ENCODE peak calls at places on chromosomes 11 and 22, in seven cellular contexts. K is spleen, A is heart left ventricle, E is tibial nerve, Y is stomach, Z is HCT116, O is adrenal gland. I is an unnamed sample.

GRCh38 chr11:121194731-121195596 is 93.9 kb downstream of the TECTA start:
- DNase-seq in E (no peak), K (no peak), Y (peak; percentile 39), O (peak; percentile 73), Z (peak; percentile 63), A (no peak), I (peak; percentile 24)

GRCh38 chr11:10091314-10092045 is 202.5 kb downstream of the SBF2 start:
- DNase-seq in E (no peak), K (no peak), O (no peak), Z (no peak), Y (no peak), A (no peak), I (no peak)

GRCh38 chr11:83827940-83828554 is 541.9 kb upstream of the CCDC90B start:
- DNase-seq in Y (no peak), O (no peak), E (no peak), Z (peak; percentile 18), K (no peak), A (no peak), I (no peak)

GRCh38 chr11:110091995-110092576 is 1.1 kb upstream of the ZC3H12C start:
- DNase-seq in K (no peak), Z (peak; percentile 3), Y (no peak), A (no peak), E (no peak), O (peak; percentile 38), I (peak; percentile 19)

GRCh38 chr11:17828311-17828751 is 93.8 kb downstream of the KCNC1 start:
- DNase-seq in K (no peak), A (peak; percentile 70), Z (no peak), Y (peak; percentile 29), E (no peak), O (peak; percentile 60), I (peak; percentile 61)

GRCh38 chr11:2097356-2097997 is 41.7 kb downstream of the IGF2 start:
- DNase-seq in O (peak; percentile 42), Y (peak; percentile 48), K (peak; percentile 83), Z (no peak), E (peak; percentile 67), A (peak; percentile 80), I (peak; percentile 70)

GRCh38 chr11:75921808-75922207 is 106.8 kb downstream of the UVRAG start:
- DNase-seq in Z (no peak), O (no peak), A (no peak), K (no peak), Y (no peak), E (no peak), I (no peak)

GRCh38 chr11:97364047-97364446 is 974.2 kb downstream of the JRKL start:
- DNase-seq in Y (no peak), O (no peak), E (no peak), A (no peak), Z (no peak), K (no peak), I (no peak)

GRCh38 chr11:134578807-134579708 is 167.0 kb upstream of the B3GAT1 start:
- DNase-seq in E (no peak), K (no peak), Z (peak; percentile 18), O (no peak), A (no peak), Y (no peak), I (no peak)

GRCh38 chr11:121212696-121213567 is 79.6 kb upstream of the SC5D start:
- DNase-seq in K (no peak), Z (no peak), Y (no peak), E (no peak), A (no peak), O (peak; percentile 24), I (no peak)

GRCh38 chr11:34605481-34606325 is 15.2 kb upstream of the EHF start:
- DNase-seq in Y (no peak), O (no peak), E (no peak), K (no peak), Z (no peak), A (no peak), I (no peak)

GRCh38 chr11:13344818-13345217 is 67.2 kb downstream of the BMAL1 start:
- DNase-seq in K (no peak), Y (no peak), A (no peak), Z (no peak), E (no peak), O (no peak), I (no peak)

GRCh38 chr22:37185646-37186227 is 2.3 kb downstream of the C1QTNF6 start:
- DNase-seq in K (peak; percentile 64), A (peak; percentile 16), Z (no peak), E (no peak), Y (no peak), O (no peak), I (no peak)

GRCh38 chr22:35305525-35306070 is 5.9 kb downstream of the TOM1 start:
- DNase-seq in E (no peak), O (no peak), Z (no peak), Y (no peak), A (no peak), K (peak; percentile 25), I (no peak)

GRCh38 chr11:14502039-14502438 is 2.4 kb upstream of the COPB1 start:
- DNase-seq in K (no peak), O (no peak), Y (no peak), A (no peak), E (no peak), Z (no peak), I (no peak)

GRCh38 chr11:14503023-14503422 is 3.4 kb upstream of the COPB1 start:
- DNase-seq in E (no peak), O (no peak), Y (no peak), Z (no peak), A (no peak), K (no peak), I (no peak)

GRCh38 chr11:14499178-14499559 is 442 bp downstream of the COPB1 start:
- DNase-seq in A (no peak), O (peak; percentile 60), K (peak; percentile 90), E (no peak), Z (no peak), Y (peak; percentile 42), I (peak; percentile 30)

GRCh38 chr11:14500181-14500651 is 605 bp upstream of the COPB1 start:
- DNase-seq in K (peak; percentile 82), E (peak; percentile 23), A (no peak), O (peak; percentile 53), Y (peak; percentile 58), Z (no peak), I (no peak)

DNA sequence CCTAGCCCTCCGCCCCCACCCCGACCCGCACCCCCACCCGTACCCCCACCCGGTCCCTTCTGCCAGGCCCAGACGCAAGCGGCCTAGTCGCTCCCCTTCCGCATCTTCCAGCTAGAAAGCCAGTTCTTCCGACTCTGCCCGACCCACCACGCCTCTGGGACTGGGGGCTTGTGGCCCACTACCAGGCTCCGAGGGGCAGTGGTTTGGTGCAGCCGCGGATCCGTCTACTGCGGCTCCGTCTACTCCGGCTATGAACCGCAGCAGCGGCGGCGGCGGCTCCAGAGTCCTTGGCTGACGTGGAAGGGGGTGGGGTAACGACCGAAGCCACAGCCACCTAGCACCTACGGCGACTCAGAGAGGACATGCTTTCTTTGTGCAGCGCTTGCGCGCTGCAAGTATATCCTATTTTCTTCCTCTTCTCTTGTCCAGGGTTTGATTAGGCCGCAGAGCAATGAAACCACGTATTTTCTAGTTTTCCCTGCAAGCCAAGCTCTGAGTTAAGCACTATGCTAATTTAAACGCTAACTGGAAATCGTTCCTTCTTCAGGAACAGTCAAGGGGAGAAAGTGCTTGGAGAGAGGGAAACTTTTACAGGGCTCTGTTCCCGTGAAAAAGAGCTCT is at the start of gene COPB1:
- DNase-seq in O (peak; percentile 94), Z (peak; percentile 88), Y (peak; percentile 94), E (peak; percentile 83), A (peak; percentile 95), K (peak; percentile 98), I (peak; percentile 90)
- TF ChIP-seq POLR2A in O (peak; percentile 78), Z (peak; percentile 82), Y (peak; percentile 90), E (peak; percentile 70), A (no peak), K (peak; percentile 90), I (peak; percentile 76)

GRCh38 chr11:62621567-62622470 is at the start of gene B3GAT3:
- DNase-seq in A (peak; percentile 99), Z (peak; percentile 99), Y (peak; percentile 99), E (peak; percentile 96), O (peak; percentile 99), K (peak; percentile 99), I (peak; percentile 98)

GRCh38 chr11:62622476-62622875 is 690 bp upstream of the B3GAT3 start:
- DNase-seq in Y (no peak), K (no peak), E (no peak), O (no peak), A (no peak), Z (no peak), I (no peak)

GRCh38 chr11:62632492-62632891 is 10.7 kb upstream of the B3GAT3 start:
- DNase-seq in A (no peak), Y (no peak), Z (no peak), O (no peak), K (no peak), E (no peak), I (no peak)

DNA sequence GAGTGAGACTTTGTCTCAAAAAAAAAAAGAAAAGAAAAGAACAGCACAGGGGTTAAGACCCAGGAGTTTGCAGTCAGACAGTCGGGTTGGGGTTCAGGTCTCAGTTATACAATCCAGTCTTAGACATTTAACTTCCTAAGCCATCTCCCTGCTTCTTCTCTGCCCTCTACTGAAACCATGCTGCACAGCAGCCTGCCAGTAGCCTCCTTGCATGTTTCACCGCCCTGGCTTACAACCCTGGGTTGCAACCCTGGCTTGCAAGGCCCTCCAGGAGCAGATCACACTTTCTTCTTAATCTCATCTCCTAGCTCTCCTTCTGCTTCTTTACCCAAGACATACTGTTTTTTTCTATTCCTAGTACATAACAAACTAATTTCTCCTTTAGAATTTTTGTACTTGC is 5.9 kb upstream of the B3GAT3 start:
- DNase-seq in A (no peak), K (no peak), Z (no peak), E (no peak), Y (no peak), O (no peak), I (no peak)
- TF ChIP-seq POLR2A in A (no peak), K (no peak), Z (no peak), E (no peak), Y (no peak), O (no peak), I (no peak)

GRCh38 chr11:65584102-65584501 is 8.2 kb downstream of the EHBP1L1 start:
- DNase-seq in O (no peak), Z (no peak), A (no peak), Y (no peak), K (no peak), E (no peak), I (no peak)
- TF ChIP-seq POLR2A in O (no peak), Z (no peak), A (no peak), Y (no peak), K (no peak), E (no peak), I (no peak)

GRCh38 chr11:21909145-21909544 is 283.7 kb upstream of the ANO5 start:
- DNase-seq in Z (no peak), O (no peak), K (no peak), A (no peak), Y (no peak), E (no peak), I (no peak)

GRCh38 chr11:21912280-21912679 is 280.6 kb upstream of the ANO5 start:
- DNase-seq in K (no peak), Y (no peak), Z (no peak), A (no peak), E (no peak), O (no peak), I (no peak)

GRCh38 chr11:21908211-21908610 is 284.7 kb upstream of the ANO5 start:
- DNase-seq in Z (no peak), A (no peak), K (no peak), O (no peak), E (no peak), Y (no peak), I (no peak)

DNA sequence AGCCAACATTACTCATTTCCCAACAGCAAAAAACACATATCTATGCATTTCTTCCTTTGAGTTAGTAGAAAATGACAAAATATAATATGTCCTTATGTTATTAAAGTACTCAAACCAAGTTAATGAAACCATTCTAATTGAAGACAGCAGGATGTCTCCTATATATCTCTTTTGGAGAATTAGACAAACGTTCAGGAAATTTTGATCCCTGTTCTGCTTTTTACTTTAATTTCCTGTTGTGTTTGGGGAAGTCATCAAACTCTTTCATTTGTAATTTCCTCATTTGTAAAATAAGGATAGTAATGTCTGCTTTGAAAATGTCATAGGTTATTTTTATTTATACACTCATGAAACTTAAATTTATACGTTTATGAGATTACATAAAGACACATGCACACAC is 281.8 kb upstream of the ANO5 start:
- DNase-seq in Y (no peak), Z (no peak), E (no peak), A (no peak), O (no peak), K (no peak), I (no peak)
- TF ChIP-seq POLR2A in Y (no peak), Z (no peak), E (no peak), A (no peak), O (no peak), K (no peak), I (no peak)